ENCODE peak calls at places on chromosomes 5 and 9, in seven cellular contexts. One of them, this sample, is unnamed.

GRCh38 chr9:134870311-134870694 is 10.3 kb upstream of the FCN2 start:
- DNase-seq in AG20443: no peak
- DNase-seq in neural progenitor cell: no peak
- DNase-seq in CD8-positive, alpha-beta memory T cell: no peak
- DNase-seq in IMR-90: no peak
- DNase-seq in NCI-H1105: no peak
- DNase-seq in cardiac fibroblast: no peak
- DNase-seq in this sample: no peak

GRCh38 chr5:142587354-142587965 is 98.4 kb downstream of the FGF1 start:
- DNase-seq in IMR-90: peak; percentile 59
- DNase-seq in neural progenitor cell: peak; percentile 81
- DNase-seq in NCI-H1105: no peak
- DNase-seq in CD8-positive, alpha-beta memory T cell: no peak
- DNase-seq in AG20443: peak; percentile 17
- DNase-seq in cardiac fibroblast: peak; percentile 56
- DNase-seq in this sample: no peak

GRCh38 chr9:124880501-124880900 is 18.6 kb downstream of the ARPC5L start:
- DNase-seq in AG20443: no peak
- DNase-seq in CD8-positive, alpha-beta memory T cell: no peak
- DNase-seq in IMR-90: no peak
- DNase-seq in cardiac fibroblast: no peak
- DNase-seq in NCI-H1105: no peak
- DNase-seq in neural progenitor cell: no peak
- DNase-seq in this sample: no peak

GRCh38 chr5:144249755-144250464 is 79.2 kb downstream of the KCTD16 start:
- DNase-seq in CD8-positive, alpha-beta memory T cell: no peak
- DNase-seq in NCI-H1105: no peak
- DNase-seq in IMR-90: no peak
- DNase-seq in cardiac fibroblast: no peak
- DNase-seq in neural progenitor cell: no peak
- DNase-seq in AG20443: no peak
- DNase-seq in this sample: no peak

GRCh38 chr5:15637345-15637744 is 137.4 kb downstream of the FBXL7 start:
- DNase-seq in cardiac fibroblast: no peak
- DNase-seq in IMR-90: no peak
- DNase-seq in CD8-positive, alpha-beta memory T cell: no peak
- DNase-seq in NCI-H1105: no peak
- DNase-seq in AG20443: no peak
- DNase-seq in neural progenitor cell: no peak
- DNase-seq in this sample: no peak

GRCh38 chr5:57368010-57368409 is 114.6 kb downstream of the ACTBL2 start:
- DNase-seq in NCI-H1105: no peak
- DNase-seq in AG20443: peak; percentile 26
- DNase-seq in cardiac fibroblast: no peak
- DNase-seq in neural progenitor cell: no peak
- DNase-seq in CD8-positive, alpha-beta memory T cell: no peak
- DNase-seq in IMR-90: peak; percentile 68
- DNase-seq in this sample: no peak

GRCh38 chr5:174335682-174336364 is 290.3 kb downstream of the NSG2 start:
- DNase-seq in IMR-90: no peak
- DNase-seq in neural progenitor cell: no peak
- DNase-seq in AG20443: peak; percentile 62
- DNase-seq in cardiac fibroblast: no peak
- DNase-seq in NCI-H1105: no peak
- DNase-seq in CD8-positive, alpha-beta memory T cell: no peak
- DNase-seq in this sample: no peak

GRCh38 chr5:19986036-19986619 is 1.9 kb downstream of the CDH18 start:
- DNase-seq in AG20443: no peak
- DNase-seq in CD8-positive, alpha-beta memory T cell: no peak
- DNase-seq in IMR-90: no peak
- DNase-seq in neural progenitor cell: no peak
- DNase-seq in NCI-H1105: no peak
- DNase-seq in cardiac fibroblast: peak; percentile 13
- DNase-seq in this sample: no peak

GRCh38 chr5:159850192-159850573 is 66.1 kb upstream of the ADRA1B start:
- DNase-seq in cardiac fibroblast: peak; percentile 9
- DNase-seq in neural progenitor cell: no peak
- DNase-seq in AG20443: peak; percentile 70
- DNase-seq in NCI-H1105: no peak
- DNase-seq in IMR-90: peak; percentile 81
- DNase-seq in CD8-positive, alpha-beta memory T cell: no peak
- DNase-seq in this sample: no peak

GRCh38 chr5:10913846-10914245 is 152.8 kb upstream of the DAP start:
- DNase-seq in NCI-H1105: no peak
- DNase-seq in CD8-positive, alpha-beta memory T cell: no peak
- DNase-seq in IMR-90: peak; percentile 98
- DNase-seq in neural progenitor cell: no peak
- DNase-seq in cardiac fibroblast: peak; percentile 3
- DNase-seq in AG20443: peak; percentile 76
- DNase-seq in this sample: no peak

GRCh38 chr5:157020002-157020401 is 38.9 kb downstream of the HAVCR1 start:
- DNase-seq in AG20443: no peak
- DNase-seq in NCI-H1105: no peak
- DNase-seq in CD8-positive, alpha-beta memory T cell: no peak
- DNase-seq in IMR-90: no peak
- DNase-seq in cardiac fibroblast: no peak
- DNase-seq in neural progenitor cell: no peak
- DNase-seq in this sample: no peak

GRCh38 chr5:171975262-171975876 is 31.1 kb downstream of the FBXW11 start:
- DNase-seq in cardiac fibroblast: peak; percentile 58
- DNase-seq in NCI-H1105: no peak
- DNase-seq in AG20443: peak; percentile 20
- DNase-seq in CD8-positive, alpha-beta memory T cell: no peak
- DNase-seq in neural progenitor cell: no peak
- DNase-seq in IMR-90: peak; percentile 49
- DNase-seq in this sample: no peak

GRCh38 chr9:118438805-118439204 is 734.6 kb downstream of the TLR4 start:
- DNase-seq in NCI-H1105: no peak
- DNase-seq in IMR-90: no peak
- DNase-seq in CD8-positive, alpha-beta memory T cell: no peak
- DNase-seq in neural progenitor cell: no peak
- DNase-seq in cardiac fibroblast: no peak
- DNase-seq in AG20443: no peak
- DNase-seq in this sample: no peak

GRCh38 chr9:111645806-111646205 is 14.7 kb downstream of the DNAJC25 start:
- DNase-seq in AG20443: no peak
- DNase-seq in neural progenitor cell: no peak
- DNase-seq in IMR-90: peak; percentile 36
- DNase-seq in NCI-H1105: no peak
- DNase-seq in cardiac fibroblast: no peak
- DNase-seq in CD8-positive, alpha-beta memory T cell: no peak
- DNase-seq in this sample: no peak

GRCh38 chr5:177593511-177593910 is 1.5 kb downstream of the TMED9 start:
- DNase-seq in AG20443: no peak
- DNase-seq in IMR-90: no peak
- DNase-seq in cardiac fibroblast: no peak
- DNase-seq in CD8-positive, alpha-beta memory T cell: no peak
- DNase-seq in NCI-H1105: no peak
- DNase-seq in neural progenitor cell: no peak
- DNase-seq in this sample: no peak

GRCh38 chr9:115335441-115335840 is 217.5 kb upstream of the TNC start:
- DNase-seq in cardiac fibroblast: no peak
- DNase-seq in IMR-90: no peak
- DNase-seq in NCI-H1105: no peak
- DNase-seq in neural progenitor cell: no peak
- DNase-seq in CD8-positive, alpha-beta memory T cell: no peak
- DNase-seq in AG20443: no peak
- DNase-seq in this sample: no peak

GRCh38 chr9:117293199-117294114 is 121.4 kb downstream of the ASTN2 start:
- DNase-seq in CD8-positive, alpha-beta memory T cell: no peak
- DNase-seq in cardiac fibroblast: no peak
- DNase-seq in AG20443: no peak
- DNase-seq in NCI-H1105: no peak
- DNase-seq in neural progenitor cell: no peak
- DNase-seq in IMR-90: no peak
- DNase-seq in this sample: peak; percentile 46

GRCh38 chr5:154220625-154221024 is 30.1 kb downstream of the GALNT10 start:
- DNase-seq in neural progenitor cell: no peak
- DNase-seq in NCI-H1105: no peak
- DNase-seq in cardiac fibroblast: peak; percentile 39
- DNase-seq in IMR-90: peak; percentile 86
- DNase-seq in CD8-positive, alpha-beta memory T cell: no peak
- DNase-seq in AG20443: peak; percentile 73
- DNase-seq in this sample: no peak

GRCh38 chr5:132387649-132388117 is 18.2 kb downstream of the SLC22A5 start:
- DNase-seq in AG20443: peak; percentile 90
- DNase-seq in CD8-positive, alpha-beta memory T cell: no peak
- DNase-seq in NCI-H1105: no peak
- DNase-seq in neural progenitor cell: no peak
- DNase-seq in IMR-90: peak; percentile 99
- DNase-seq in cardiac fibroblast: peak; percentile 98
- DNase-seq in this sample: peak; percentile 36

GRCh38 chr9:74645007-74645639 is 148.0 kb downstream of the RORB start:
- DNase-seq in IMR-90: no peak
- DNase-seq in cardiac fibroblast: peak; percentile 15
- DNase-seq in CD8-positive, alpha-beta memory T cell: no peak
- DNase-seq in neural progenitor cell: peak; percentile 69
- DNase-seq in AG20443: peak; percentile 11
- DNase-seq in NCI-H1105: peak; percentile 6
- DNase-seq in this sample: no peak

GRCh38 chr5:152181461-152181860 is 223.6 kb downstream of the NMUR2 start:
- DNase-seq in neural progenitor cell: no peak
- DNase-seq in NCI-H1105: no peak
- DNase-seq in AG20443: no peak
- DNase-seq in cardiac fibroblast: no peak
- DNase-seq in IMR-90: no peak
- DNase-seq in CD8-positive, alpha-beta memory T cell: no peak
- DNase-seq in this sample: no peak

GRCh38 chr5:174725991-174726601 is 1.7 kb downstream of the MSX2 start:
- DNase-seq in CD8-positive, alpha-beta memory T cell: no peak
- DNase-seq in cardiac fibroblast: no peak
- DNase-seq in NCI-H1105: no peak
- DNase-seq in neural progenitor cell: peak; percentile 35
- DNase-seq in IMR-90: no peak
- DNase-seq in AG20443: no peak
- DNase-seq in this sample: no peak

GRCh38 chr9:112712678-112713077 is 5.2 kb downstream of the INIP start:
- DNase-seq in NCI-H1105: no peak
- DNase-seq in CD8-positive, alpha-beta memory T cell: no peak
- DNase-seq in IMR-90: no peak
- DNase-seq in cardiac fibroblast: no peak
- DNase-seq in neural progenitor cell: no peak
- DNase-seq in AG20443: no peak
- DNase-seq in this sample: no peak

GRCh38 chr9:98211260-98211659 is 18.8 kb upstream of the CORO2A start:
- DNase-seq in NCI-H1105: no peak
- DNase-seq in cardiac fibroblast: no peak
- DNase-seq in IMR-90: no peak
- DNase-seq in neural progenitor cell: no peak
- DNase-seq in AG20443: no peak
- DNase-seq in CD8-positive, alpha-beta memory T cell: no peak
- DNase-seq in this sample: no peak

GRCh38 chr9:21174671-21175070 is 8.2 kb upstream of the IFNA21 start:
- DNase-seq in NCI-H1105: no peak
- DNase-seq in IMR-90: no peak
- DNase-seq in CD8-positive, alpha-beta memory T cell: no peak
- DNase-seq in cardiac fibroblast: no peak
- DNase-seq in neural progenitor cell: no peak
- DNase-seq in AG20443: no peak
- DNase-seq in this sample: no peak

GRCh38 chr9:83199240-83199639 is 136.3 kb upstream of the RASEF start:
- DNase-seq in IMR-90: peak; percentile 25
- DNase-seq in CD8-positive, alpha-beta memory T cell: no peak
- DNase-seq in neural progenitor cell: peak; percentile 71
- DNase-seq in cardiac fibroblast: peak; percentile 77
- DNase-seq in NCI-H1105: peak; percentile 45
- DNase-seq in AG20443: peak; percentile 71
- DNase-seq in this sample: peak; percentile 43

GRCh38 chr5:177354716-177355115 is 3.0 kb upstream of the RGS14 start:
- DNase-seq in IMR-90: no peak
- DNase-seq in AG20443: no peak
- DNase-seq in NCI-H1105: no peak
- DNase-seq in CD8-positive, alpha-beta memory T cell: no peak
- DNase-seq in cardiac fibroblast: no peak
- DNase-seq in neural progenitor cell: no peak
- DNase-seq in this sample: no peak

GRCh38 chr9:127942152-127943010 is 4.7 kb upstream of the DPM2 start:
- DNase-seq in NCI-H1105: no peak
- DNase-seq in IMR-90: peak; percentile 54
- DNase-seq in AG20443: peak; percentile 82
- DNase-seq in neural progenitor cell: peak; percentile 83
- DNase-seq in cardiac fibroblast: peak; percentile 84
- DNase-seq in CD8-positive, alpha-beta memory T cell: peak; percentile 27
- DNase-seq in this sample: peak; percentile 55

GRCh38 chr5:97943036-97943435 is 760.0 kb upstream of the RIOK2 start:
- DNase-seq in IMR-90: no peak
- DNase-seq in CD8-positive, alpha-beta memory T cell: no peak
- DNase-seq in NCI-H1105: peak; percentile 9
- DNase-seq in cardiac fibroblast: no peak
- DNase-seq in neural progenitor cell: no peak
- DNase-seq in AG20443: no peak
- DNase-seq in this sample: no peak

GRCh38 chr9:31089822-31090221 is 1294.6 kb upstream of the ACO1 start:
- DNase-seq in NCI-H1105: no peak
- DNase-seq in cardiac fibroblast: peak; percentile 18
- DNase-seq in CD8-positive, alpha-beta memory T cell: no peak
- DNase-seq in AG20443: no peak
- DNase-seq in neural progenitor cell: no peak
- DNase-seq in IMR-90: peak; percentile 0
- DNase-seq in this sample: no peak

GRCh38 chr5:27706832-27707231 is 668.4 kb upstream of the CDH9 start:
- DNase-seq in AG20443: no peak
- DNase-seq in neural progenitor cell: no peak
- DNase-seq in NCI-H1105: no peak
- DNase-seq in cardiac fibroblast: no peak
- DNase-seq in CD8-positive, alpha-beta memory T cell: no peak
- DNase-seq in IMR-90: no peak
- DNase-seq in this sample: no peak

GRCh38 chr5:148976569-148977321 is 86.1 kb downstream of the SH3TC2 start:
- DNase-seq in NCI-H1105: no peak
- DNase-seq in IMR-90: peak; percentile 48
- DNase-seq in neural progenitor cell: peak; percentile 57
- DNase-seq in cardiac fibroblast: no peak
- DNase-seq in AG20443: peak; percentile 73
- DNase-seq in CD8-positive, alpha-beta memory T cell: no peak
- DNase-seq in this sample: no peak

GRCh38 chr5:147645172-147645571 is 135.3 kb upstream of the DPYSL3 start:
- DNase-seq in NCI-H1105: no peak
- DNase-seq in IMR-90: no peak
- DNase-seq in CD8-positive, alpha-beta memory T cell: no peak
- DNase-seq in neural progenitor cell: no peak
- DNase-seq in AG20443: no peak
- DNase-seq in cardiac fibroblast: no peak
- DNase-seq in this sample: no peak

GRCh38 chr9:89802809-89803355 is 198.1 kb downstream of the GADD45G start:
- DNase-seq in neural progenitor cell: no peak
- DNase-seq in CD8-positive, alpha-beta memory T cell: no peak
- DNase-seq in AG20443: no peak
- DNase-seq in NCI-H1105: peak; percentile 17
- DNase-seq in cardiac fibroblast: peak; percentile 44
- DNase-seq in IMR-90: no peak
- DNase-seq in this sample: peak; percentile 49

GRCh38 chr9:36748322-36748899 is 175.7 kb downstream of the MELK start:
- DNase-seq in NCI-H1105: no peak
- DNase-seq in CD8-positive, alpha-beta memory T cell: no peak
- DNase-seq in AG20443: peak; percentile 86
- DNase-seq in IMR-90: peak; percentile 43
- DNase-seq in neural progenitor cell: peak; percentile 84
- DNase-seq in cardiac fibroblast: peak; percentile 65
- DNase-seq in this sample: no peak

GRCh38 chr9:37390759-37391158 is 31.7 kb upstream of the GRHPR start:
- DNase-seq in CD8-positive, alpha-beta memory T cell: peak; percentile 10
- DNase-seq in IMR-90: no peak
- DNase-seq in cardiac fibroblast: no peak
- DNase-seq in NCI-H1105: no peak
- DNase-seq in AG20443: no peak
- DNase-seq in neural progenitor cell: peak; percentile 68
- DNase-seq in this sample: no peak

GRCh38 chr9:80320916-80321315 is 749.2 kb downstream of the TLE4 start:
- DNase-seq in neural progenitor cell: no peak
- DNase-seq in IMR-90: peak; percentile 33
- DNase-seq in AG20443: no peak
- DNase-seq in CD8-positive, alpha-beta memory T cell: no peak
- DNase-seq in cardiac fibroblast: no peak
- DNase-seq in NCI-H1105: no peak
- DNase-seq in this sample: no peak

GRCh38 chr9:136087741-136088480 is 7.2 kb downstream of the NACC2 start:
- DNase-seq in AG20443: no peak
- DNase-seq in neural progenitor cell: peak; percentile 5
- DNase-seq in cardiac fibroblast: no peak
- DNase-seq in NCI-H1105: no peak
- DNase-seq in IMR-90: no peak
- DNase-seq in CD8-positive, alpha-beta memory T cell: no peak
- DNase-seq in this sample: no peak